ENCODE peak calls at places on chromosomes 7 and 10, in five cellular contexts. One of them, this sample, is unnamed.

GRCh38 chr7:41058986-41059741 is 643.7 kb downstream of the INHBA start:
- DNase-seq in left lung: no peak
- DNase-seq in GM13977: no peak
- DNase-seq in upper lobe of right lung: no peak
- DNase-seq in astrocyte of the spinal cord: no peak
- DNase-seq in this sample: peak

GRCh38 chr10:129032626-129033353 is 434.3 kb upstream of the MGMT start:
- DNase-seq in left lung: no peak
- DNase-seq in GM13977: no peak
- DNase-seq in upper lobe of right lung: no peak
- DNase-seq in astrocyte of the spinal cord: no peak
- DNase-seq in this sample: no peak

GRCh38 chr10:132886211-132887099 is 55.9 kb downstream of the CFAP46 start:
- DNase-seq in left lung: peak
- DNase-seq in GM13977: no peak
- DNase-seq in upper lobe of right lung: peak
- DNase-seq in astrocyte of the spinal cord: no peak
- DNase-seq in this sample: peak

GRCh38 chr7:93142127-93142526 is 6.1 kb downstream of the SAMD9L start:
- DNase-seq in left lung: no peak
- DNase-seq in GM13977: no peak
- DNase-seq in upper lobe of right lung: no peak
- DNase-seq in astrocyte of the spinal cord: no peak
- DNase-seq in this sample: no peak

GRCh38 chr7:141158562-141158961 is 84.7 kb downstream of the TMEM178B start:
- DNase-seq in left lung: peak
- DNase-seq in GM13977: no peak
- DNase-seq in upper lobe of right lung: no peak
- DNase-seq in astrocyte of the spinal cord: peak
- DNase-seq in this sample: peak

GRCh38 chr7:95478139-95479037 is 7.4 kb upstream of the ASB4 start:
- DNase-seq in left lung: no peak
- DNase-seq in GM13977: no peak
- DNase-seq in upper lobe of right lung: no peak
- DNase-seq in astrocyte of the spinal cord: peak
- DNase-seq in this sample: peak

GRCh38 chr10:79045566-79046175 is 23.1 kb upstream of the ZMIZ1 start:
- DNase-seq in left lung: peak
- DNase-seq in GM13977: no peak
- DNase-seq in upper lobe of right lung: peak
- DNase-seq in astrocyte of the spinal cord: no peak
- DNase-seq in this sample: no peak

GRCh38 chr10:117457071-117457810 is 82.0 kb upstream of the PDZD8 start:
- DNase-seq in left lung: no peak
- DNase-seq in GM13977: no peak
- DNase-seq in upper lobe of right lung: no peak
- DNase-seq in astrocyte of the spinal cord: no peak
- DNase-seq in this sample: no peak

GRCh38 chr7:3092468-3092867 is 48.8 kb upstream of the CARD11 start:
- DNase-seq in left lung: peak
- DNase-seq in GM13977: peak
- DNase-seq in upper lobe of right lung: peak
- DNase-seq in astrocyte of the spinal cord: peak
- DNase-seq in this sample: no peak

GRCh38 chr10:7157091-7157490 is 253.7 kb downstream of the SFMBT2 start:
- DNase-seq in left lung: no peak
- DNase-seq in GM13977: no peak
- DNase-seq in upper lobe of right lung: no peak
- DNase-seq in astrocyte of the spinal cord: no peak
- DNase-seq in this sample: no peak

GRCh38 chr10:64977912-64978311 is 1456.7 kb downstream of the REEP3 start:
- DNase-seq in left lung: no peak
- DNase-seq in GM13977: no peak
- DNase-seq in upper lobe of right lung: no peak
- DNase-seq in astrocyte of the spinal cord: peak
- DNase-seq in this sample: no peak

GRCh38 chr7:100475549-100475948 is 3.5 kb downstream of the TSC22D4 start:
- DNase-seq in left lung: no peak
- DNase-seq in GM13977: no peak
- DNase-seq in upper lobe of right lung: no peak
- DNase-seq in astrocyte of the spinal cord: no peak
- DNase-seq in this sample: no peak

GRCh38 chr10:43878386-43878785 is 229.7 kb upstream of the ZNF32 start:
- DNase-seq in left lung: no peak
- DNase-seq in GM13977: no peak
- DNase-seq in upper lobe of right lung: peak
- DNase-seq in astrocyte of the spinal cord: no peak
- DNase-seq in this sample: no peak

GRCh38 chr7:1986366-1987083 is 246.2 kb downstream of the MAD1L1 start:
- DNase-seq in left lung: no peak
- DNase-seq in GM13977: no peak
- DNase-seq in upper lobe of right lung: no peak
- DNase-seq in astrocyte of the spinal cord: no peak
- DNase-seq in this sample: no peak

GRCh38 chr10:14654821-14655382 is 119.8 kb downstream of the FAM107B start:
- DNase-seq in left lung: no peak
- DNase-seq in GM13977: no peak
- DNase-seq in upper lobe of right lung: no peak
- DNase-seq in astrocyte of the spinal cord: no peak
- DNase-seq in this sample: no peak

GRCh38 chr10:33252794-33253203 is 81.7 kb downstream of the NRP1 start:
- DNase-seq in left lung: no peak
- DNase-seq in GM13977: no peak
- DNase-seq in upper lobe of right lung: no peak
- DNase-seq in astrocyte of the spinal cord: peak
- DNase-seq in this sample: no peak

GRCh38 chr7:153415632-153416031 is 636.6 kb upstream of the DPP6 start:
- DNase-seq in left lung: no peak
- DNase-seq in GM13977: no peak
- DNase-seq in upper lobe of right lung: no peak
- DNase-seq in astrocyte of the spinal cord: no peak
- DNase-seq in this sample: no peak

GRCh38 chr10:60446855-60447254 is 57.2 kb upstream of the ANK3 start:
- DNase-seq in left lung: no peak
- DNase-seq in GM13977: no peak
- DNase-seq in upper lobe of right lung: no peak
- DNase-seq in astrocyte of the spinal cord: no peak
- DNase-seq in this sample: peak

GRCh38 chr10:69465457-69466157 is 14.3 kb downstream of the TSPAN15 start:
- DNase-seq in left lung: no peak
- DNase-seq in GM13977: no peak
- DNase-seq in upper lobe of right lung: no peak
- DNase-seq in astrocyte of the spinal cord: no peak
- DNase-seq in this sample: no peak

GRCh38 chr10:20897146-20897834 is at the start of gene NEBL:
- DNase-seq in left lung: no peak
- DNase-seq in GM13977: no peak
- DNase-seq in upper lobe of right lung: no peak
- DNase-seq in astrocyte of the spinal cord: no peak
- DNase-seq in this sample: no peak

GRCh38 chr10:120022357-120022756 is 129.8 kb downstream of the SEC23IP start:
- DNase-seq in left lung: no peak
- DNase-seq in GM13977: no peak
- DNase-seq in upper lobe of right lung: no peak
- DNase-seq in astrocyte of the spinal cord: no peak
- DNase-seq in this sample: no peak

GRCh38 chr10:69891057-69891617 is 89.4 kb downstream of the COL13A1 start:
- DNase-seq in left lung: no peak
- DNase-seq in GM13977: no peak
- DNase-seq in upper lobe of right lung: no peak
- DNase-seq in astrocyte of the spinal cord: no peak
- DNase-seq in this sample: no peak

GRCh38 chr7:114785496-114785895 is 136.4 kb upstream of the MDFIC start:
- DNase-seq in left lung: no peak
- DNase-seq in GM13977: no peak
- DNase-seq in upper lobe of right lung: no peak
- DNase-seq in astrocyte of the spinal cord: no peak
- DNase-seq in this sample: no peak

DNA sequence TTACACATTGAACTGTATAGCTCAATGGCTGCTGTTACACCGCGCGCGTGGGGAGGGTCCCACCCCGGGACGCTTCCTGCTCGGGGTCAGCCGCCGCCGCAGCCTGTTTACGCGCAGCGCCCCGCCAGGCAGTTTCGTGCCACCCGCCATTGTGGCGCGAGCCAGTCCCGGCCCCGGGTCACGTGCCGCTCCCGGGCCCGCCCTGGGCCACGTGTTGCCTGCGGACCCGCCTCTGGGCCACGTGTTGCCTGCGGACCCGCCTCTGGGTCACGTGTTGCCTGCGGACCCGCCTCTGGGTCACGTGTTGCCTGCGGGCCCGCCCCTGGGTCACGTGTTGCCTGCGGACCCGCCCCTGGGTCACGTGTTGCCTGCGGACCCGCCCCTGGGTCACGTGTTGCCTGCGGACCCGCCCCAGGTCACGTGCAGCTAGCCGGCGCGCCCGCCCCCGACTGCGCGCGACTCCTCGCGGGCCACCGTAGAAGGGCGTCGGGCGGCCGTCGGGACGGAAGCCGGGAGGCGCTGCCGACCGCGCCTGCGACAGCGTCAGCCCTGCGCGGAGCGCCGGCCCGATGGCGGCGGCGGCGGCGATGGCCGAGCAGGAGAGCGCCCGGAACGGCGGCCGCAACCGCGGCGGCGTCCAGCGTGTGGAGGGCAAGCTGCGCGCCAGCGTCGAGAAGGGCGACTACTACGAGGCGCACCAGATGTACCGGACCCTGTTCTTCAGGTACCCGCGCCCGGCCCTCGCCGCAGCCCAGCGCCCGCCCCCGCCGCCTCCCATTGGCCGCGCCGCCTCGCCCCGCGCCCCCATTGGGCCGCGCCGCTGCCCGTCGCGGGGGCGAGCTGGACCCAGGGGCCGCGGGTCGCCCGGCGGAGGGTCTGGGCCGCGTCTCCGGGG is at the start of gene GET4:
- DNase-seq in left lung: peak
- DNase-seq in GM13977: peak
- DNase-seq in upper lobe of right lung: peak
- DNase-seq in astrocyte of the spinal cord: peak
- DNase-seq in this sample: peak
- TF ChIP-seq CTCF in left lung: peak
- TF ChIP-seq CTCF in GM13977: peak
- TF ChIP-seq CTCF in upper lobe of right lung: peak
- TF ChIP-seq CTCF in astrocyte of the spinal cord: peak
- TF ChIP-seq CTCF in this sample: no peak

DNA sequence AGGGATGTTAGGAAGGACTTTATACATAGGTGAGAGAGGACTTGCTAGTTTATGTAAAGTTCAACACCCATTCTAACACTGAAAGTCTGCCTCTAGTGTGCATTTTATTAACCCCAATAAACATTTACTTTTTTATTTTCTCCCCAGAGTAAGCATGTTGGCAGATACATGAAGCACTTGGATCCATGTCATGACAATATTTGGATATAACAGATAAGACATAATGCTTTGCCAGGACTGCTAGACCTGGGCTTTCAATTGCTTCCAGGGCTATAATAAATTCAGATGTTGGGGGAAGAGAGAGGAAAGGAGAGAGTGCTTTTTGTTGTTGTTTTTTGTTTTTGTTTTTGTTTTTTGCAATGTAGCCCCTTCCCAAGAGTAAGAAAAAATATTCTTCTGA is 269.3 kb upstream of the LRRTM3 start:
- DNase-seq in left lung: no peak
- DNase-seq in GM13977: no peak
- DNase-seq in upper lobe of right lung: no peak
- DNase-seq in astrocyte of the spinal cord: no peak
- DNase-seq in this sample: no peak
- TF ChIP-seq CTCF in left lung: no peak
- TF ChIP-seq CTCF in GM13977: no peak
- TF ChIP-seq CTCF in upper lobe of right lung: no peak
- TF ChIP-seq CTCF in astrocyte of the spinal cord: no peak
- TF ChIP-seq CTCF in this sample: no peak

GRCh38 chr7:131106681-131107342 is 220.9 kb upstream of the MKLN1 start:
- DNase-seq in left lung: peak
- DNase-seq in GM13977: peak
- DNase-seq in upper lobe of right lung: peak
- DNase-seq in astrocyte of the spinal cord: no peak
- DNase-seq in this sample: peak
- TF ChIP-seq CTCF in left lung: no peak
- TF ChIP-seq CTCF in GM13977: no peak
- TF ChIP-seq CTCF in upper lobe of right lung: no peak
- TF ChIP-seq CTCF in astrocyte of the spinal cord: no peak
- TF ChIP-seq CTCF in this sample: no peak

GRCh38 chr10:52820316-52820715 is 47.7 kb upstream of the MBL2 start:
- DNase-seq in left lung: no peak
- DNase-seq in GM13977: no peak
- DNase-seq in upper lobe of right lung: no peak
- DNase-seq in astrocyte of the spinal cord: no peak
- DNase-seq in this sample: no peak

GRCh38 chr10:52814506-52814905 is 41.9 kb upstream of the MBL2 start:
- DNase-seq in left lung: no peak
- DNase-seq in GM13977: no peak
- DNase-seq in upper lobe of right lung: no peak
- DNase-seq in astrocyte of the spinal cord: no peak
- DNase-seq in this sample: no peak

DNA sequence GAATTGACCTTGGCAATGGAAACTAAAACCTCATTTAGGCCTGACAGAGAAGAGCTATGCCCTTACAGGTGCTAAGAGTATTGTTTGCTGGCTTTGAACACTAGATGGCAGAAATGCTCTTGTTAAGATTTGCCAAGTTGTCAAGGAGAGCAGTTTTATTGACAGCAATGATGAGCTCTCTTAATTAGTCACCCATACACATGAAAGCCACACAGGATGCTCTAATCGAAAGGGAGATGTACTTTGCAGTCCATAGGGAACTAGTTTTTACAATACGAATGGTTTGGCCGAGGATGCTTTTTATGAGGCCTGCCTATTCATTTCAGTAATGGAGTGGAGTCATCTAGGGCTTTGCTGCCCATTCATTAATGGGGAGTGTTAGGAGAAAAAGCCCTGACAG is 45.4 kb upstream of the MBL2 start:
- DNase-seq in left lung: no peak
- DNase-seq in GM13977: peak
- DNase-seq in upper lobe of right lung: no peak
- DNase-seq in astrocyte of the spinal cord: peak
- DNase-seq in this sample: peak
- TF ChIP-seq CTCF in left lung: peak
- TF ChIP-seq CTCF in GM13977: peak
- TF ChIP-seq CTCF in upper lobe of right lung: peak
- TF ChIP-seq CTCF in astrocyte of the spinal cord: peak
- TF ChIP-seq CTCF in this sample: peak

GRCh38 chr10:110860576-110861241 is 11.0 kb upstream of the PDCD4 start:
- DNase-seq in left lung: no peak
- DNase-seq in GM13977: no peak
- DNase-seq in upper lobe of right lung: no peak
- DNase-seq in astrocyte of the spinal cord: no peak
- DNase-seq in this sample: no peak
- TF ChIP-seq CTCF in left lung: no peak
- TF ChIP-seq CTCF in GM13977: no peak
- TF ChIP-seq CTCF in upper lobe of right lung: no peak
- TF ChIP-seq CTCF in astrocyte of the spinal cord: no peak
- TF ChIP-seq CTCF in this sample: no peak

DNA sequence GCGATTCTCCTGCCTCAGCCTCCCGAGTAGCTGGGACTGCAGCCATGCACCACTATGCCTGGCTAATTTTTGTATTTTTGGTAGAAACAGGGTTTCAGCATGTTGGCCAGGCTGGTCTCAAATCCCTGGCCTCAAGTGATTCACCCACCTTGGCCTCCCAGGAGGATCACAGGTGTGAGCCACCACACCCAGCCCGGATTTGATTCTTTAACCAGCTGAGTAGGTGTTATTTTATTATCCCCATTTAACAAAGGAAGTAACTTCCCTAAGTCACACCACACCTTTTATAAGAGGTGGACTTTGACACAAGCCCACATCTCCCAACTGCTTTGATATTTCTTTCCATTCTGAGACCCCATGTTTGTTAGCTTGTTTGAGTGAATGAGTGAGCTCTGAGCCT is 25.0 kb downstream of the SLC25A28 start:
- DNase-seq in left lung: no peak
- DNase-seq in GM13977: no peak
- DNase-seq in upper lobe of right lung: no peak
- DNase-seq in astrocyte of the spinal cord: no peak
- DNase-seq in this sample: no peak
- TF ChIP-seq CTCF in left lung: no peak
- TF ChIP-seq CTCF in GM13977: no peak
- TF ChIP-seq CTCF in upper lobe of right lung: no peak
- TF ChIP-seq CTCF in astrocyte of the spinal cord: no peak
- TF ChIP-seq CTCF in this sample: no peak

This sample was measured in Calu3.